ENCODE peak calls at places on chromosomes 6 and 20, in ten cellular contexts. S is kidney epithelial cell, G is HCT116, B is tibial nerve, L is NB4, P is cardiac fibroblast, X is IMR-90, F is uterus, I is HepG2, N is BE2C. D is an unnamed sample.

GRCh38 chr6:166474721-166475565 is 92.2 kb upstream of the MPC1 start:
- DNase-seq in S (no peak), L (no peak), X (no peak), N (no peak), F (no peak), P (no peak), B (no peak), I (no peak), G (no peak), D (no peak)

GRCh38 chr20:53126185-53126584 is 154.0 kb downstream of the TSHZ2 start:
- DNase-seq in F (no peak), I (no peak), S (no peak), B (no peak), N (no peak), X (no peak), L (no peak), P (no peak), G (no peak), D (no peak)

GRCh38 chr6:83270971-83271714 is 78.0 kb downstream of the RWDD2A start:
- DNase-seq in I (no peak), S (peak), P (peak), B (no peak), G (peak), N (no peak), X (peak), L (peak), F (no peak), D (peak)

GRCh38 chr6:112701201-112701600 is 354.1 kb downstream of the RFPL4B start:
- DNase-seq in S (no peak), I (no peak), X (peak), G (no peak), B (no peak), P (peak), F (no peak), N (peak), L (no peak), D (no peak)

GRCh38 chr20:25278636-25279361 is 30.9 kb downstream of the PYGB start:
- DNase-seq in S (no peak), N (peak), P (no peak), L (no peak), B (peak), I (no peak), F (peak), X (no peak), G (no peak), D (no peak)

GRCh38 chr6:164166996-164167395 is 752.5 kb downstream of the QKI start:
- DNase-seq in I (no peak), P (no peak), S (no peak), X (no peak), L (no peak), F (no peak), N (no peak), B (no peak), G (no peak), D (no peak)

GRCh38 chr6:119620846-119621570 is 271.4 kb upstream of the MAN1A1 start:
- DNase-seq in X (peak), N (no peak), G (peak), L (no peak), F (no peak), B (no peak), I (no peak), S (peak), P (peak), D (peak)

GRCh38 chr20:62808211-62808865 is 3.7 kb downstream of the OGFR start:
- DNase-seq in S (no peak), L (peak), F (peak), X (peak), B (peak), I (peak), G (no peak), N (peak), P (peak), D (no peak)

GRCh38 chr6:13026557-13026956 is 301.8 kb downstream of the TBC1D7 start:
- DNase-seq in X (no peak), F (no peak), P (no peak), N (no peak), I (no peak), G (no peak), L (no peak), B (no peak), S (no peak), D (no peak)

GRCh38 chr6:111580826-111581505 is 24.7 kb downstream of the TRAF3IP2 start:
- DNase-seq in S (no peak), P (peak), X (peak), L (peak), I (no peak), B (no peak), N (peak), G (no peak), F (peak), D (no peak)

GRCh38 chr6:94269256-94269655 is 849.9 kb upstream of the EPHA7 start:
- DNase-seq in N (no peak), I (no peak), X (no peak), S (peak), L (no peak), F (no peak), P (no peak), G (no peak), B (no peak), D (no peak)

GRCh38 chr6:86715676-86716075 is 221.7 kb upstream of the HTR1E start:
- DNase-seq in B (no peak), X (no peak), P (no peak), L (no peak), I (no peak), S (peak), G (no peak), F (no peak), N (no peak), D (no peak)

GRCh38 chr6:32046450-32047083 is 8.4 kb downstream of the CYP21A2 start:
- DNase-seq in G (no peak), I (peak), S (no peak), X (no peak), F (peak), B (peak), L (no peak), N (peak), P (peak), D (no peak)

GRCh38 chr6:112428477-112428876 is 81.3 kb downstream of the RFPL4B start:
- DNase-seq in P (no peak), N (no peak), X (no peak), G (no peak), I (no peak), F (no peak), B (no peak), S (no peak), L (no peak), D (no peak)

GRCh38 chr6:128186724-128187123 is 285.9 kb upstream of the THEMIS start:
- DNase-seq in N (no peak), X (peak), I (no peak), G (no peak), S (no peak), L (no peak), P (no peak), F (no peak), B (no peak), D (no peak)

GRCh38 chr6:14499804-14500203 is 382.2 kb downstream of the CD83 start:
- DNase-seq in N (no peak), F (no peak), L (no peak), G (peak), S (peak), B (no peak), I (no peak), X (peak), P (peak), D (peak)

GRCh38 chr20:1323830-1324597 is 4.9 kb downstream of the SDCBP2 start:
- DNase-seq in P (no peak), B (no peak), L (no peak), I (no peak), G (no peak), F (peak), X (no peak), S (no peak), N (no peak), D (no peak)

GRCh38 chr6:152356659-152357058 is 280.5 kb downstream of the SYNE1 start:
- DNase-seq in S (no peak), G (peak), N (no peak), F (no peak), I (peak), P (peak), B (no peak), L (peak), X (peak), D (no peak)

GRCh38 chr20:4987130-4987529 is 14.2 kb downstream of the SLC23A2 start:
- DNase-seq in P (no peak), B (no peak), F (no peak), G (no peak), S (no peak), X (no peak), I (no peak), L (no peak), N (no peak), D (no peak)

GRCh38 chr6:14804444-14805210 is 441.2 kb upstream of the JARID2 start:
- DNase-seq in X (peak), S (peak), G (no peak), P (peak), B (peak), F (peak), I (peak), N (peak), L (no peak), D (no peak)

GRCh38 chr6:30156262-30156599 is 4.8 kb downstream of the TRIM10 start:
- DNase-seq in S (no peak), B (no peak), G (peak), N (peak), I (peak), X (no peak), F (peak), P (peak), L (peak), D (peak)

GRCh38 chr6:45478235-45478634 is 100.5 kb upstream of the SUPT3H start:
- DNase-seq in G (no peak), I (no peak), N (no peak), S (no peak), B (no peak), X (peak), L (peak), F (no peak), P (peak), D (no peak)
- TF ChIP-seq CTCF in G (no peak), I (no peak), N (no peak), S (no peak), B (no peak), X (no peak), L (no peak), F (no peak), P (no peak), D (no peak)

DNA sequence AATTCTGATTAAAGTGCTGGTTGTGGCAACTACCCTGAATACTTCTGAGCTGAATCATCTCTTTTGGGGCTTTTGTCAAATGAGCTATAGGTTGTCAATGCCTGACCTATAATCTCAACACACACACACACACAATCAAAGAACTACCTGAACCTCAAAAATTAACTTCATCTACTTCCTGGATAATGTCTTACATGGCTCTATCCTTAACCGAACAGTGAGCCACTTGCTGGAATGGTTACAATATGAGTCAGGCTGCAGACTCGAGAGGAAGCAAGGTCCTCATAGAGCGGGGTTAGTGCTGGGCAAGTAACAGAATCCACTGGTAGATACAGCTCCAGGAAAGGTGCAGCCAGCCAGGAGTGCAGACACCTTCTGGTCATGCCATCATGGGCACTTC is 70.6 kb upstream of the DST start:
- DNase-seq in S (peak), I (peak), P (peak), F (peak), N (no peak), G (peak), B (no peak), L (no peak), X (peak), D (no peak)
- H3K4me3 ChIP-seq in S (no peak), I (no peak), P (no peak), F (no peak), N (no peak), G (peak), B (no peak), L (no peak), X (no peak), D (no peak)

DNA sequence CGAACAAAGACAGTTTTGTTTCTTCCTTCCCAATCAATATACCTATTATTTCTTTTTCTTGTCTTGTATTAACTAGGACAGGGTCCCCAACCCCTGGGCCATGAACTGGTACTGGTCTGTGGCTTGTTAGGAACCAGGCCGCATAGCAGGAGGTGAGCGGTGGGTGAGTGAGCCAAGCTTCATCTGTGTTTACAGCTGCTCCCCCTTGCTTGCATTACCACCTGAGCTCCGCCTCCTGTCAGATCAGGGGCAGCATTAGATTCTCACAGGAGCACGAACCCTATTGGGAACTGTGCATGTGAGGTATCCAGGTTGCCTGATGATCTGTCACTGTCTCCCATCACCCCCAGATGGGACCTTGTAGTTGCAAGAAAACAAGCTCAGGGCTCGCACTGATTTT is 151.9 kb downstream of the CDKAL1 start:
- DNase-seq in N (peak), S (no peak), X (no peak), I (no peak), G (no peak), B (no peak), L (no peak), P (no peak), F (no peak), D (no peak)
- TF ChIP-seq CTCF in N (peak), S (no peak), X (no peak), I (no peak), G (peak), B (no peak), L (no peak), P (no peak), F (no peak), D (no peak)

GRCh38 chr6:27287751-27288135 is 24.3 kb downstream of the POM121L2 start:
- DNase-seq in G (no peak), B (no peak), X (no peak), P (no peak), S (no peak), I (no peak), F (no peak), N (no peak), L (no peak), D (no peak)
- H3K4me3 ChIP-seq in G (no peak), B (no peak), X (no peak), P (peak), S (no peak), I (peak), F (no peak), N (peak), L (peak), D (peak)

DNA sequence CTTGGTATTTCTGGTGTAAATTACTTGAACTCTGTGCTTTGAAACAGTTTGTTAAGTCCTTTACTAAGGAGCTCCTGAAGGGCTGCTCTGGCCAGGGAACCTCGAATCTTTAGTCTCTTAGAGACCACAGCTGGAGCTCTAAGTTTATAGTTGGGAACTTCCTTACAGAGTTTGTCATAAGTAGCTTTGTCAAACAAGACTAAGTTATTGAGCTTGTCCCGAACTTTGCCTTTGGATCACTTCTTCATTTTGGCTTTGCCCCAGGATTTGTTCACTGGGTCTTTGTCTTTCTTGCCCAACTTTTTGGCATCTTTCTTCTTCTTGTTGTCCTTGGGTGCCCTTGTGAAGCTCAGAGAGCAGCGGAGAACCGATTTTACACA is 64.8 kb downstream of the FAM50B start:
- DNase-seq in G (no peak), F (no peak), I (peak), S (no peak), N (no peak), X (peak), P (peak), B (no peak), L (no peak), D (no peak)
- TF ChIP-seq CTCF in G (no peak), F (no peak), I (no peak), S (no peak), N (no peak), X (no peak), P (no peak), B (no peak), L (no peak), D (no peak)

GRCh38 chr20:50111120-50111828 is 1.7 kb downstream of the UBE2V1 start:
- DNase-seq in G (no peak), I (no peak), S (no peak), N (peak), X (peak), F (no peak), L (no peak), P (peak), B (no peak), D (no peak)

GRCh38 chr20:50111829-50112495 is 988 bp downstream of the UBE2V1 start:
- DNase-seq in S (no peak), B (no peak), F (no peak), N (no peak), P (no peak), G (no peak), L (no peak), I (no peak), X (no peak), D (no peak)

GRCh38 chr20:50112512-50113419 is at the start of gene UBE2V1:
- DNase-seq in L (peak), P (peak), N (peak), F (peak), B (peak), S (peak), X (peak), I (peak), G (peak), D (peak)

GRCh38 chr20:50108571-50109235 is 4.2 kb downstream of the UBE2V1 start:
- DNase-seq in B (no peak), P (no peak), G (no peak), I (no peak), L (no peak), X (no peak), F (no peak), S (no peak), N (no peak), D (no peak)

DNA sequence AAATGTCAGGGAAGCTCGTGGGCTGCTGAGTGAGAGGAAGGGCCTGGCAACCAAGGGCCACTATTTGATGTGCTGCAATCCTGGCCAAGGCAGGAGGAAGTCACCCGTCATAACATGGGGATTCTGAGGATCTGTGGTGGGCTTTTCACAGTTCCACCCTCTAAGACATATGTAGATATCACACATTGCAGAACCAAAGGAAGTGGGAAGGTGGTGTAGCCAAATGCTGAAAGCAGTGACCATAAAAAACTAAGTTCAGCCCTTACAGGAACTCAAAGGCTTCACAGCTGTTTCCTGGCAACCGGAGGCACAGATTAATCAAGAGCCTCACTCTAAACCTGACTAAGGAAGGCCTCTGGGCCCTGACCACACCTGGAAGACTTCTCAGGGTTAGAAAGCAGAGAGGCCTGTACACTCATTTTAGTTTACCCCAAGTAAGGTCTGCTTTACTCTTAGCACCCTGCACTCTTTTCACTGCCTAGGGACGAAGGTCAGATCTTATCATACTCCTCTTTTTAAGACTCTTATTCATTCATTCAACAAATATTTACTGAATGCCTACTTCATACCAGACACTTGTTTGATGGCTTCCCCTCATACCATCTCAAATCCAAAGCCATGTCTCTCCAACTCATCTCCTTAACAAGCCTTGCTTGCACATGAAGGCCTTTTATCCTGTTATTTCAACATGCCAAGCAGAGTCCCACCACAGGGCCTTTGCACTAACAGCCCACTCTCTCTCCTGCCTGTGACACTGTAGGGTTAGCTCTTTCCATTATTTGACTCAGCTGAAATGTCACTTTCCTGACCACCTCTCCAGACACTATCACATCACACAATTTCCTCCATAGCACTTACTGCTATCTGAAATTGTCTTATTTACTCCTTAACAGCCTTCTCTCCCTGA is 2.6 kb downstream of the UBE2V1 start:
- DNase-seq in X (no peak), G (no peak), P (peak), S (no peak), N (no peak), F (no peak), B (no peak), I (peak), L (peak), D (no peak)
- H3K4me3 ChIP-seq in X (no peak), G (peak), P (peak), S (no peak), N (no peak), F (no peak), B (no peak), I (peak), L (peak), D (peak)

GRCh38 chr20:6739406-6739805 is 28.1 kb upstream of the BMP2 start:
- DNase-seq in X (no peak), P (no peak), N (no peak), I (no peak), L (no peak), G (no peak), F (no peak), B (no peak), S (no peak), D (no peak)

GRCh38 chr20:6731951-6732580 is 35.4 kb upstream of the BMP2 start:
- DNase-seq in I (no peak), G (no peak), P (no peak), L (no peak), S (no peak), X (no peak), N (no peak), F (peak), B (peak), D (no peak)

GRCh38 chr20:6735913-6736845 is 31.3 kb upstream of the BMP2 start:
- DNase-seq in N (no peak), X (no peak), P (no peak), L (no peak), S (peak), F (no peak), B (no peak), G (no peak), I (no peak), D (no peak)

GRCh38 chr20:6730929-6731328 is 36.6 kb upstream of the BMP2 start:
- DNase-seq in N (no peak), P (no peak), G (no peak), L (no peak), X (no peak), B (no peak), F (no peak), I (no peak), S (no peak), D (no peak)

DNA sequence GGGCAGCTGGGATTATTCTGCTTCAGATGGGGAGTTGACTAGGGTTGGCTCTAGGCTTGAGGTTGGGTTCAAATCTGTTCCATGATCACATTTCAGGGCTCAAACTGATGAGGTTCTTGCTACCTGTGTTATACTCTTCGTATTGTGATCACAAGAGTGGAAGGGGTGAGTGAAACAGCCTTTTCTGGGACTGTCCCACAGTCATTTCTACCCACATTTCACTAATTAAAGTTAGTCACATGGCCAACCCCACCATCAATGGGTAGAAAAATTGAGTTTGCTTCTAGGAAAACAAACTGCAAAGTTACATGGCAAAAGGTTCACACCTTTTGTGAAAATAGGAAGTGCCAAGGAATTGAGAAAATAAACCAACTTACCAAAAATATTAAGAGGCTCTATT is 33.5 kb upstream of the BMP2 start:
- DNase-seq in X (no peak), G (no peak), L (no peak), B (no peak), P (no peak), S (no peak), I (no peak), F (no peak), N (no peak), D (no peak)
- TF ChIP-seq CTCF in X (no peak), G (no peak), L (no peak), B (no peak), P (no peak), S (no peak), I (no peak), F (no peak), N (no peak), D (no peak)

D was measured in HFF-Myc.